ENCODE peak calls at places on chromosome 2, in five cellular contexts. F is Calu3, I is fibroblast of lung, L is DMS53, A is HL-60. S is an unnamed sample.

GRCh38 chr2:108853421-108853820 is 66.8 kb downstream of the CCDC138 start:
- DNase-seq in L (no peak), A (no peak), I (no peak), F (no peak), S (no peak)

GRCh38 chr2:160993543-160994090 is 166.6 kb upstream of the TANK start:
- DNase-seq in I (no peak), F (no peak), L (no peak), A (no peak), S (no peak)

GRCh38 chr2:133438026-133438425 is 130.2 kb downstream of the NCKAP5 start:
- DNase-seq in I (no peak), F (no peak), L (peak), A (no peak), S (no peak)

GRCh38 chr2:195586062-195586713 is 70.8 kb upstream of the SLC39A10 start:
- DNase-seq in L (no peak), A (no peak), I (no peak), F (no peak), S (no peak)

GRCh38 chr2:8583400-8584173 is 98.3 kb upstream of the ID2 start:
- DNase-seq in L (peak), F (peak), I (peak), A (peak), S (no peak)

GRCh38 chr2:54940723-54941122 is 109.5 kb downstream of the RTN4 start:
- DNase-seq in I (no peak), L (no peak), F (no peak), A (no peak), S (no peak)

GRCh38 chr2:153268941-153269461 is 209.6 kb downstream of the RPRM start:
- DNase-seq in I (no peak), A (no peak), F (no peak), L (no peak), S (no peak)

GRCh38 chr2:239937866-239938640 is 87.1 kb downstream of the NDUFA10 start:
- DNase-seq in F (no peak), A (no peak), L (no peak), I (no peak), S (no peak)

S was measured in SJCRH30.